ENCODE peak calls at places on chromosomes 1 and 21, in seven cellular contexts. One of them, this sample, is unnamed.

GRCh38 chr1:211697356-211697755 is 21.9 kb upstream of the NEK2 start:
- DNase-seq in uterus: no peak
- DNase-seq in A549: no peak
- DNase-seq in PC-9: no peak
- DNase-seq in cardiac muscle cell: no peak
- DNase-seq in OCI-LY7: peak; percentile 97
- DNase-seq in CD8-positive, alpha-beta memory T cell: no peak
- DNase-seq in this sample: no peak

GRCh38 chr1:210400043-210400840 is 71.5 kb downstream of the HHAT start:
- DNase-seq in uterus: peak; percentile 34
- DNase-seq in A549: peak; percentile 88
- DNase-seq in PC-9: peak; percentile 65
- DNase-seq in cardiac muscle cell: peak; percentile 71
- DNase-seq in OCI-LY7: peak; percentile 52
- DNase-seq in CD8-positive, alpha-beta memory T cell: peak; percentile 6
- DNase-seq in this sample: peak; percentile 52

GRCh38 chr1:156245451-156246232 is 2.2 kb downstream of the PAQR6 start:
- DNase-seq in uterus: no peak
- DNase-seq in A549: no peak
- DNase-seq in PC-9: no peak
- DNase-seq in cardiac muscle cell: no peak
- DNase-seq in OCI-LY7: no peak
- DNase-seq in CD8-positive, alpha-beta memory T cell: peak; percentile 40
- DNase-seq in this sample: no peak

GRCh38 chr1:7400566-7400965 is 370.5 kb upstream of the VAMP3 start:
- DNase-seq in uterus: no peak
- DNase-seq in A549: no peak
- DNase-seq in PC-9: no peak
- DNase-seq in cardiac muscle cell: no peak
- DNase-seq in OCI-LY7: no peak
- DNase-seq in CD8-positive, alpha-beta memory T cell: no peak
- DNase-seq in this sample: no peak

GRCh38 chr1:206691604-206692003 is 6.9 kb downstream of the MAPKAPK2 start:
- DNase-seq in uterus: no peak
- DNase-seq in A549: no peak
- DNase-seq in PC-9: no peak
- DNase-seq in cardiac muscle cell: peak; percentile 53
- DNase-seq in OCI-LY7: no peak
- DNase-seq in CD8-positive, alpha-beta memory T cell: no peak
- DNase-seq in this sample: no peak

GRCh38 chr1:114270255-114271117 is 116.8 kb upstream of the SYT6 start:
- DNase-seq in uterus: no peak
- DNase-seq in A549: no peak
- DNase-seq in PC-9: no peak
- DNase-seq in cardiac muscle cell: no peak
- DNase-seq in OCI-LY7: no peak
- DNase-seq in CD8-positive, alpha-beta memory T cell: no peak
- DNase-seq in this sample: no peak

GRCh38 chr1:77399250-77400086 is 117.6 kb downstream of the AK5 start:
- DNase-seq in uterus: no peak
- DNase-seq in A549: no peak
- DNase-seq in PC-9: no peak
- DNase-seq in cardiac muscle cell: no peak
- DNase-seq in OCI-LY7: no peak
- DNase-seq in CD8-positive, alpha-beta memory T cell: no peak
- DNase-seq in this sample: no peak

GRCh38 chr1:227951624-227952373 is 4.1 kb upstream of the WNT9A start:
- DNase-seq in uterus: no peak
- DNase-seq in A549: no peak
- DNase-seq in PC-9: no peak
- DNase-seq in cardiac muscle cell: no peak
- DNase-seq in OCI-LY7: no peak
- DNase-seq in CD8-positive, alpha-beta memory T cell: no peak
- DNase-seq in this sample: no peak

GRCh38 chr1:170027760-170028159 is 46.7 kb downstream of the KIFAP3 start:
- DNase-seq in uterus: no peak
- DNase-seq in A549: no peak
- DNase-seq in PC-9: no peak
- DNase-seq in cardiac muscle cell: no peak
- DNase-seq in OCI-LY7: no peak
- DNase-seq in CD8-positive, alpha-beta memory T cell: no peak
- DNase-seq in this sample: no peak

GRCh38 chr1:185245466-185245865 is 71.6 kb downstream of the IVNS1ABP start:
- DNase-seq in uterus: no peak
- DNase-seq in A549: no peak
- DNase-seq in PC-9: no peak
- DNase-seq in cardiac muscle cell: no peak
- DNase-seq in OCI-LY7: no peak
- DNase-seq in CD8-positive, alpha-beta memory T cell: no peak
- DNase-seq in this sample: no peak

GRCh38 chr1:197632651-197633050 is 142.6 kb downstream of the DENND1B start:
- DNase-seq in uterus: no peak
- DNase-seq in A549: no peak
- DNase-seq in PC-9: no peak
- DNase-seq in cardiac muscle cell: no peak
- DNase-seq in OCI-LY7: peak; percentile 56
- DNase-seq in CD8-positive, alpha-beta memory T cell: no peak
- DNase-seq in this sample: no peak

GRCh38 chr1:24535021-24535424 is 20.9 kb upstream of the NCMAP start:
- DNase-seq in uterus: no peak
- DNase-seq in A549: no peak
- DNase-seq in PC-9: no peak
- DNase-seq in cardiac muscle cell: no peak
- DNase-seq in OCI-LY7: peak; percentile 81
- DNase-seq in CD8-positive, alpha-beta memory T cell: peak; percentile 86
- DNase-seq in this sample: no peak

GRCh38 chr1:35558374-35559316 is 1.0 kb downstream of the NCDN start:
- DNase-seq in uterus: no peak
- DNase-seq in A549: no peak
- DNase-seq in PC-9: no peak
- DNase-seq in cardiac muscle cell: peak; percentile 52
- DNase-seq in OCI-LY7: peak; percentile 43
- DNase-seq in CD8-positive, alpha-beta memory T cell: peak; percentile 30
- DNase-seq in this sample: no peak

GRCh38 chr1:64829411-64830033 is 84.6 kb downstream of the RAVER2 start:
- DNase-seq in uterus: no peak
- DNase-seq in A549: no peak
- DNase-seq in PC-9: no peak
- DNase-seq in cardiac muscle cell: peak; percentile 80
- DNase-seq in OCI-LY7: no peak
- DNase-seq in CD8-positive, alpha-beta memory T cell: no peak
- DNase-seq in this sample: no peak

GRCh38 chr1:157878059-157878458 is 36.5 kb upstream of the CD5L start:
- DNase-seq in uterus: no peak
- DNase-seq in A549: peak; percentile 13
- DNase-seq in PC-9: no peak
- DNase-seq in cardiac muscle cell: peak; percentile 19
- DNase-seq in OCI-LY7: peak; percentile 66
- DNase-seq in CD8-positive, alpha-beta memory T cell: no peak
- DNase-seq in this sample: no peak

GRCh38 chr1:222798111-222798510 is 16.7 kb upstream of the DISP1 start:
- DNase-seq in uterus: no peak
- DNase-seq in A549: no peak
- DNase-seq in PC-9: peak; percentile 49
- DNase-seq in cardiac muscle cell: no peak
- DNase-seq in OCI-LY7: no peak
- DNase-seq in CD8-positive, alpha-beta memory T cell: no peak
- DNase-seq in this sample: no peak

GRCh38 chr21:33643658-33644311 is 1.5 kb downstream of the ITSN1 start:
- DNase-seq in uterus: no peak
- DNase-seq in A549: no peak
- DNase-seq in PC-9: peak; percentile 3
- DNase-seq in cardiac muscle cell: peak; percentile 39
- DNase-seq in OCI-LY7: no peak
- DNase-seq in CD8-positive, alpha-beta memory T cell: peak; percentile 5
- DNase-seq in this sample: no peak

GRCh38 chr1:89068291-89068690 is 3.3 kb upstream of the GBP1 start:
- DNase-seq in uterus: no peak
- DNase-seq in A549: no peak
- DNase-seq in PC-9: peak; percentile 15
- DNase-seq in cardiac muscle cell: no peak
- DNase-seq in OCI-LY7: no peak
- DNase-seq in CD8-positive, alpha-beta memory T cell: no peak
- DNase-seq in this sample: no peak

GRCh38 chr1:8913457-8913856 is 32.2 kb upstream of the CA6 start:
- DNase-seq in uterus: no peak
- DNase-seq in A549: no peak
- DNase-seq in PC-9: no peak
- DNase-seq in cardiac muscle cell: no peak
- DNase-seq in OCI-LY7: no peak
- DNase-seq in CD8-positive, alpha-beta memory T cell: no peak
- DNase-seq in this sample: no peak

GRCh38 chr21:42474982-42475381 is 21.0 kb downstream of the RSPH1 start:
- DNase-seq in uterus: no peak
- DNase-seq in A549: no peak
- DNase-seq in PC-9: no peak
- DNase-seq in cardiac muscle cell: no peak
- DNase-seq in OCI-LY7: no peak
- DNase-seq in CD8-positive, alpha-beta memory T cell: no peak
- DNase-seq in this sample: no peak

GRCh38 chr1:155650231-155650757 is 38.3 kb downstream of the YY1AP1 start:
- DNase-seq in uterus: no peak
- DNase-seq in A549: no peak
- DNase-seq in PC-9: no peak
- DNase-seq in cardiac muscle cell: no peak
- DNase-seq in OCI-LY7: no peak
- DNase-seq in CD8-positive, alpha-beta memory T cell: no peak
- DNase-seq in this sample: no peak

GRCh38 chr1:240790851-240791250 is 178.9 kb upstream of the GREM2 start:
- DNase-seq in uterus: no peak
- DNase-seq in A549: no peak
- DNase-seq in PC-9: no peak
- DNase-seq in cardiac muscle cell: no peak
- DNase-seq in OCI-LY7: no peak
- DNase-seq in CD8-positive, alpha-beta memory T cell: no peak
- DNase-seq in this sample: no peak
- H3K4me3 ChIP-seq in uterus: no peak overlapping the region
- H3K4me3 ChIP-seq in A549: no peak overlapping the region
- H3K4me3 ChIP-seq in PC-9: no peak overlapping the region
- H3K4me3 ChIP-seq in cardiac muscle cell: no peak overlapping the region
- H3K4me3 ChIP-seq in OCI-LY7: no peak overlapping the region
- H3K4me3 ChIP-seq in CD8-positive, alpha-beta memory T cell: no peak overlapping the region
- H3K4me3 ChIP-seq in this sample: no peak overlapping the region

GRCh38 chr1:39310015-39310414 is 105.5 kb downstream of the MACF1 start:
- DNase-seq in uterus: no peak
- DNase-seq in A549: no peak
- DNase-seq in PC-9: no peak
- DNase-seq in cardiac muscle cell: no peak
- DNase-seq in OCI-LY7: no peak
- DNase-seq in CD8-positive, alpha-beta memory T cell: no peak
- DNase-seq in this sample: no peak
- H3K9me3 ChIP-seq in uterus: no peaks in the 10 kb centered on the region
- H3K9me3 ChIP-seq in A549: no peaks in the 10 kb centered on the region
- H3K9me3 ChIP-seq in PC-9: no peaks in the 10 kb centered on the region
- H3K9me3 ChIP-seq in cardiac muscle cell: no peaks in the 10 kb centered on the region
- H3K9me3 ChIP-seq in OCI-LY7: no peaks in the 10 kb centered on the region
- H3K9me3 ChIP-seq in CD8-positive, alpha-beta memory T cell: no peaks in the 10 kb centered on the region
- H3K9me3 ChIP-seq in this sample: no peaks in the 10 kb centered on the region

DNA sequence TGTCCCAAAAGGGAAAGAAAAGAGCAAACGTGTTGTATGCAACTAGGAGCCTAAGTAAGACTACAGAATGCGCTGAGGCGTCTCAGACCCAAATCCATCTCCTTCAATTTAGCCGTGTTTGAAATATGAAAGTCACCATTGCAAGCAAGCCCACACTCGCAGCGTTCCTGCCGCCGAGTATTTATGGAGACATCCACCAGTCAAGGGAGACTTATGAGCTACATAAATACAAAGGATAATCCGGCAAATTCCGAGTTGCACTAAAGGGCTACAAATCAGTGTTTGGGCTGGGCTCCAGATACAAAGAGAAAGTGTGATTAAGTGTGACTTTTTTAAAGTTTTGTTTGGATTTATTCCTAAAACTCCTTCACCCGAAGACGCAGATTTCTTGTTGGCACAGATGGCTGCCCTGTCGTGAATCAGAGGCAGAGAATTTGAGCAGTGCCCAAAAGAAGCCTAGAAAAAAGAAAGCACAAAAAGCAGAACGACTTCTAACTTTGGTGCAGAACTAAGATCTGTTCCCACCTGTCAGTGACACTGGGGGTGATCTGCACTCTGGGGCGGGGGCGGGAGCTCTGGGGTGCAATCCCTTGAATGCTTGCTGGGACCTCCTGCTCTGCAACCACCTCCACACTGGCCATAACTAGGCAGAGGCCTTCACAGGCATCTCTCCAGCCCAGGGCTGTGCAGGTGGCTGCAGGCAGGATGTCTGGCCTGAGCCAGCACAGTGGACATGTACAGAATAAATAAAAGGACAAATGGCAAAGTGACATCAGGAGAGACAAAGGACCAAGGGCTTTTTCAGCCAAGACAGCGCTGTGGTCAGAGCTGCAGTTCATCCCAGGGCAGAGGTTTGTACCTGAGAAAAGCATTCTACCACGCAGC is 489.7 kb downstream of the NPHP4 start:
- DNase-seq in uterus: no peak
- DNase-seq in A549: no peak
- DNase-seq in PC-9: no peak
- DNase-seq in cardiac muscle cell: no peak
- DNase-seq in OCI-LY7: no peak
- DNase-seq in CD8-positive, alpha-beta memory T cell: no peak
- DNase-seq in this sample: no peak
- H3K4me3 ChIP-seq in uterus: no peak overlapping the region
- H3K4me3 ChIP-seq in A549: no peak overlapping the region
- H3K4me3 ChIP-seq in PC-9: no peak overlapping the region
- H3K4me3 ChIP-seq in cardiac muscle cell: no peak overlapping the region
- H3K4me3 ChIP-seq in OCI-LY7: no peak overlapping the region
- H3K4me3 ChIP-seq in CD8-positive, alpha-beta memory T cell: no peak overlapping the region
- H3K4me3 ChIP-seq in this sample: no peak overlapping the region

DNA sequence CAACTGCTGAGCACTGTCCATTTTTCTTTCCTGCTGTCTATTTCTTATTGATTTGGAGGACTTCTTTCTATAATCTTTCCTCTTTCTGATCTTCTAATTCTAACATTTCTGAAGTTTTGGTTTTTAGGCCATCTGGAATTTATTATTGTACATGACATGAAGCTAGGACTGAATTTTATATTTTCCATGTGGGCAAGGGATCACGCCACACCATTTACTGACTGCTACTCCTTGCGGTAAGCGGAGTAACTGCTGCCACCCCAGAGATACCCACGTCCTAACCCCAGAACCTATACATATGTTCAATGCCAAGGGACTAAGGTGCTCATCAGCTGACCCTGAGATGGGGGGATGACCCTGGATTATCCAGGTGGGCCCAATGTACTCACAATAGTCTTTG is 70.6 kb downstream of the NPHP4 start:
- DNase-seq in uterus: no peak
- DNase-seq in A549: no peak
- DNase-seq in PC-9: no peak
- DNase-seq in cardiac muscle cell: no peak
- DNase-seq in OCI-LY7: no peak
- DNase-seq in CD8-positive, alpha-beta memory T cell: no peak
- DNase-seq in this sample: no peak
- H3K9me3 ChIP-seq in uterus: no peaks in the 10 kb centered on the region
- H3K9me3 ChIP-seq in A549: no peaks in the 10 kb centered on the region
- H3K9me3 ChIP-seq in PC-9: no peaks in the 10 kb centered on the region
- H3K9me3 ChIP-seq in cardiac muscle cell: no peaks in the 10 kb centered on the region
- H3K9me3 ChIP-seq in OCI-LY7: no peaks in the 10 kb centered on the region
- H3K9me3 ChIP-seq in CD8-positive, alpha-beta memory T cell: no peaks in the 10 kb centered on the region
- H3K9me3 ChIP-seq in this sample: no peaks in the 10 kb centered on the region

GRCh38 chr1:63321061-63321787 is 1.1 kb upstream of the FOXD3 start:
- DNase-seq in uterus: no peak
- DNase-seq in A549: no peak
- DNase-seq in PC-9: no peak
- DNase-seq in cardiac muscle cell: no peak
- DNase-seq in OCI-LY7: no peak
- DNase-seq in CD8-positive, alpha-beta memory T cell: peak; percentile 8
- DNase-seq in this sample: no peak
- H3K4me3 ChIP-seq in uterus: no peak overlapping the region
- H3K4me3 ChIP-seq in A549: no peak overlapping the region
- H3K4me3 ChIP-seq in PC-9: no peak overlapping the region
- H3K4me3 ChIP-seq in cardiac muscle cell: no peak overlapping the region
- H3K4me3 ChIP-seq in OCI-LY7: peak overlapping the region; percentile 76
- H3K4me3 ChIP-seq in CD8-positive, alpha-beta memory T cell: no peak overlapping the region
- H3K4me3 ChIP-seq in this sample: peak overlapping the region; percentile 55

GRCh38 chr21:8994640-8995511 is 1526.5 kb upstream of the TPTE start:
- DNase-seq in uterus: no peak
- DNase-seq in A549: no peak
- DNase-seq in PC-9: no peak
- DNase-seq in cardiac muscle cell: no peak
- DNase-seq in OCI-LY7: no peak
- DNase-seq in CD8-positive, alpha-beta memory T cell: no peak
- DNase-seq in this sample: no peak
- H3K9me3 ChIP-seq in uterus: no peaks in the 10 kb centered on the region
- H3K9me3 ChIP-seq in A549: no peaks in the 10 kb centered on the region
- H3K9me3 ChIP-seq in PC-9: no peaks in the 10 kb centered on the region
- H3K9me3 ChIP-seq in cardiac muscle cell: peaks cover 17% of the 10 kb centered on the region
- H3K9me3 ChIP-seq in OCI-LY7: peaks cover 56% of the 10 kb centered on the region
- H3K9me3 ChIP-seq in CD8-positive, alpha-beta memory T cell: no peaks in the 10 kb centered on the region
- H3K9me3 ChIP-seq in this sample: peaks cover 3% of the 10 kb centered on the region